ENCODE peak calls at places on chromosomes 2 and 18, in nine cellular contexts. A, J, P, F, K, M, I, V and E are unnamed samples.

GRCh38 chr2:241898681-241899270 is 29.2 kb downstream of the RTP5 start:
- DNase-seq in J (peak; percentile 18), I (no peak), M (no peak), P (peak; percentile 68), F (no peak), K (peak; percentile 72), A (no peak), V (no peak), E (no peak)

GRCh38 chr2:67600472-67600871 is 203.3 kb downstream of the ETAA1 start:
- DNase-seq in I (peak; percentile 13), K (no peak), A (peak; percentile 35), F (peak; percentile 5), M (no peak), J (no peak), P (no peak), V (no peak), E (no peak)

GRCh38 chr18:9971313-9971920 is 57.6 kb downstream of the VAPA start:
- DNase-seq in M (peak; percentile 78), F (peak; percentile 83), V (peak; percentile 81), I (peak; percentile 81), P (no peak), J (peak; percentile 75), K (peak; percentile 69), A (peak; percentile 72), E (peak; percentile 89)

GRCh38 chr2:234162876-234163275 is 112.4 kb downstream of the SPP2 start:
- DNase-seq in F (no peak), M (no peak), A (no peak), P (no peak), J (no peak), K (no peak), V (no peak), I (no peak), E (no peak)

GRCh38 chr2:19720306-19720705 is 181.5 kb downstream of the TTC32 start:
- DNase-seq in J (no peak), F (no peak), P (no peak), K (no peak), V (no peak), M (no peak), I (no peak), A (no peak), E (no peak)

GRCh38 chr2:10502803-10503107 is 54.6 kb upstream of the ODC1 start:
- DNase-seq in P (no peak), A (no peak), F (no peak), I (no peak), V (no peak), M (no peak), J (no peak), K (no peak), E (no peak)

GRCh38 chr2:200472853-200473464 is 36.9 kb downstream of the KCTD18 start:
- DNase-seq in I (no peak), V (no peak), F (no peak), K (no peak), A (no peak), P (no peak), J (no peak), M (no peak), E (no peak)

GRCh38 chr2:43467889-43468288 is 127.9 kb downstream of the THADA start:
- DNase-seq in I (no peak), V (peak; percentile 63), K (no peak), J (no peak), P (no peak), F (no peak), A (no peak), M (no peak), E (no peak)

GRCh38 chr2:174717916-174718315 is 46.4 kb downstream of the CHRNA1 start:
- DNase-seq in A (no peak), J (no peak), K (no peak), P (no peak), F (peak; percentile 20), V (no peak), I (no peak), M (no peak), E (no peak)

GRCh38 chr2:207044380-207044779 is 105.1 kb downstream of the CPO start:
- DNase-seq in V (no peak), F (no peak), I (no peak), A (no peak), K (no peak), P (no peak), J (no peak), M (no peak), E (no peak)

GRCh38 chr18:26479065-26479685 is 69.2 kb downstream of the KCTD1 start:
- DNase-seq in V (no peak), A (no peak), F (no peak), M (no peak), P (no peak), J (no peak), K (no peak), I (no peak), E (no peak)

GRCh38 chr2:96163768-96164429 is 18.7 kb upstream of the DUSP2 start:
- DNase-seq in I (no peak), A (no peak), M (no peak), V (no peak), K (no peak), F (peak; percentile 46), J (peak; percentile 58), P (peak; percentile 92), E (no peak)

GRCh38 chr2:183248866-183249567 is 124.8 kb downstream of the NUP35 start:
- DNase-seq in M (no peak), J (no peak), A (peak; percentile 28), P (no peak), K (no peak), F (peak; percentile 40), I (peak; percentile 27), V (peak; percentile 23), E (no peak)

GRCh38 chr2:188227713-188228112 is 64.0 kb upstream of the GULP1 start:
- DNase-seq in K (no peak), V (no peak), F (no peak), M (no peak), P (no peak), J (no peak), I (no peak), A (no peak), E (no peak)

GRCh38 chr18:80247403-80247916 is at the start of gene PARD6G:
- DNase-seq in P (peak; percentile 86), A (peak; percentile 45), I (peak; percentile 92), F (peak; percentile 46), M (peak; percentile 54), V (peak; percentile 60), J (peak; percentile 72), K (peak; percentile 87), E (peak; percentile 96)
- TF ChIP-seq CTCF in P (no peak), A (no peak), I (peak; percentile 13), F (no peak), M (peak; percentile 25), V (peak; percentile 21), J (no peak), K (no peak), E (no peak)

GRCh38 chr18:61606759-61607158 is 273.5 kb downstream of the CDH20 start:
- DNase-seq in J (peak; percentile 58), M (peak; percentile 57), A (peak; percentile 74), V (peak; percentile 93), P (no peak), F (peak; percentile 3), I (no peak), K (peak; percentile 19), E (peak; percentile 80)
- TF ChIP-seq POLR2A in J (no peak), M (no peak), A (no peak), V (no peak), P (no peak), F (no peak), I (no peak), K (no peak), E (no peak)

DNA sequence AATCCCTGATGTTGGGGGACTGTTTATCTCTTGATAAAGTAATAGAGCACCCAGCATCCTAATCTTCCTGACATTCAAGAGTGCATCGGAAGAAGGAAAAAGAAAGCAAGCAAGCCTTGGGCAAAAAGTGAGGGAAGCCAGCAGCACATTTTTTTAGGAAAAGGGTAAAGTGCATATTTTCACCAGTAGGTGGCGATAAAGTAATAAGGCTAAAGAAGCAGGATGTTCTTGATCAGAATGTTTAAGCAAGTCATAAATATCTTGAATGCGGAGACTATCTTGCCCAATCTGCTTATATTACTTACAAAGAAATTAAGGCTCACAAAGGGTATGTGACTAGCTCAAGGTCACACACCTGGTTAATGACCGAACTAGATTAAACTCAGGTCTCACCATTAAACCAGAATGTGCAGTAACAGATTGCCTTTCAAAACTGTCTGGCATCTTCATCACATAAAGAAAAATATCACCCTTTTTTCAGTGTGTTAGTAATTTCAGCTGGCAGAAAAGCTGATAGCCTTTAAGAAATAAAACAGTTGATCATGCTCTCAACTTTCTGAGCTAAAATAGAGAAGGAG is 83.8 kb downstream of the VIT start:
- DNase-seq in F (peak; percentile 67), K (no peak), J (no peak), V (peak; percentile 66), P (no peak), M (no peak), A (peak; percentile 58), I (peak; percentile 57), E (peak; percentile 25)
- H3K4me3 ChIP-seq in F (no peak overlapping the region), K (no peak overlapping the region), J (no peak overlapping the region), V (peak overlapping the region; percentile 8), P (no peak overlapping the region), M (no peak overlapping the region), A (no peak overlapping the region), I (no peak overlapping the region), E (no peak overlapping the region)

GRCh38 chr2:78782196-78782595 is 243.3 kb upstream of the REG3G start:
- DNase-seq in I (no peak), K (no peak), F (no peak), J (no peak), A (no peak), P (no peak), V (no peak), M (no peak), E (no peak)

GRCh38 chr2:78780864-78781583 is 244.5 kb upstream of the REG3G start:
- DNase-seq in J (no peak), I (no peak), P (no peak), K (no peak), A (no peak), V (no peak), M (no peak), F (no peak), E (no peak)

GRCh38 chr2:78780321-78780720 is 245.2 kb upstream of the REG3G start:
- DNase-seq in M (no peak), K (no peak), V (no peak), A (no peak), J (no peak), I (no peak), P (no peak), F (no peak), E (no peak)

GRCh38 chr2:78775291-78775690 is 250.2 kb upstream of the REG3G start:
- DNase-seq in V (no peak), J (no peak), M (no peak), K (no peak), I (no peak), A (no peak), F (no peak), P (no peak), E (no peak)

DNA sequence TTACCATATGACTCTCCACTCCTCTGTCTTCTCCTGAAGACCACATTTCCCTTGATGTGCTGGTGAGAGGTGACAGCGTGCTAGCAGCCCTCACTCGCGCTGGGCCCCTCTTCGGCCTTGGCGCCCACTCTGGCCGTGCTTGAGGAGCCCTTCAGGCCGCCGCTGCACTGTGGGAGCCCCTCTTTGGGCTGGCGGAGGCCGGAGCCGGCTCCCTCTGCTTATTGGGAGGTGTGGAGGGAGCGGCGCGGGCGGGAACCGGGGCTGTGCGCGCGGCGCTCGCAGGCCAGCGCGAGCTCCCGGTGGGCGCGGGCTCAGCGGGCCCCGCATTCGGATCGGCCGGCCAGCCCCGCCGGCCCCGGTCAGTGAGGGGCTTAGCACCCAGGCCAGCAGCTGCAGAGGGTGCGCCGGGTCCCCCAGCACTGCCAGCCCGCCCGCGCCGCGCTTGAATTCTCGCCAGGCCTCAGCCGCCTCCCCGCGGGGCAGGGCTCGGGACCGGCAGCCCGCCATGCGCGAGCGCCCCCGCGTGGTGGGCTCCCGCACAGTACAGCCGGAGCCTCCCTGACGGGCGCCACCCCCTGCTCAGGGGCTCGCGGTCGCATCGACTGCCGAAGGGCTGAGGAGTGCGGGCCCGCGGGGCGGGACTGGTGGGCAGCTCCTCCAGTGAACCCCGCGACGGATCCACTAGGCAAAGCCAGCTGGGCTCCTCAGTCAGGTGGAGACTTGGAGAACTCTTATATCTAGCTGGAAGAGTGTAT is 246.6 kb upstream of the REG3G start:
- DNase-seq in P (peak; percentile 80), V (no peak), M (no peak), F (no peak), J (no peak), A (no peak), K (no peak), I (peak; percentile 12), E (no peak)
- TF ChIP-seq CTCF in P (no peak), V (no peak), M (no peak), F (no peak), J (no peak), A (no peak), K (no peak), I (peak; percentile 30), E (no peak)